ENCODE peak calls at places on chromosomes 16 and 17, in six cellular contexts. One of them, this sample, is unnamed.

GRCh38 chr16:71855937-71856662 is 10.3 kb downstream of the ATXN1L start:
- DNase-seq in COLO829: no peak
- DNase-seq in stimulated activated effector memory CD8-positive, alpha-beta T cell treated with anti-CD3 and anti-CD28 coated beads, Interleukin-12 subunit alpha, Interleukin-12 subunit beta, amount 100 ng/mL, for 72 hours: peak
- DNase-seq in HEK293T: no peak
- DNase-seq in CD4-positive, CD25-positive, alpha-beta regulatory T cell: no peak
- DNase-seq in AML-193: no peak
- DNase-seq in this sample: no peak

GRCh38 chr17:40312131-40312731 is 3.3 kb downstream of the RARA start:
- DNase-seq in HEK293T: no peak
- DNase-seq in COLO829: no peak
- DNase-seq in AML-193: no peak
- DNase-seq in CD4-positive, CD25-positive, alpha-beta regulatory T cell: no peak
- DNase-seq in stimulated activated effector memory CD8-positive, alpha-beta T cell treated with anti-CD3 and anti-CD28 coated beads, Interleukin-12 subunit alpha, Interleukin-12 subunit beta, amount 100 ng/mL, for 72 hours: no peak
- DNase-seq in this sample: peak

GRCh38 chr17:13182450-13182849 is 164.6 kb upstream of the ELAC2 start:
- DNase-seq in stimulated activated effector memory CD8-positive, alpha-beta T cell treated with anti-CD3 and anti-CD28 coated beads, Interleukin-12 subunit alpha, Interleukin-12 subunit beta, amount 100 ng/mL, for 72 hours: no peak
- DNase-seq in AML-193: no peak
- DNase-seq in COLO829: no peak
- DNase-seq in HEK293T: no peak
- DNase-seq in CD4-positive, CD25-positive, alpha-beta regulatory T cell: no peak
- DNase-seq in this sample: no peak

GRCh38 chr17:20127660-20128413 is 118.7 kb downstream of the SPECC1 start:
- DNase-seq in COLO829: no peak
- DNase-seq in HEK293T: no peak
- DNase-seq in stimulated activated effector memory CD8-positive, alpha-beta T cell treated with anti-CD3 and anti-CD28 coated beads, Interleukin-12 subunit alpha, Interleukin-12 subunit beta, amount 100 ng/mL, for 72 hours: no peak
- DNase-seq in CD4-positive, CD25-positive, alpha-beta regulatory T cell: no peak
- DNase-seq in AML-193: no peak
- DNase-seq in this sample: no peak

GRCh38 chr17:44272321-44272951 is 4.5 kb upstream of the SLC4A1 start:
- DNase-seq in AML-193: no peak
- DNase-seq in CD4-positive, CD25-positive, alpha-beta regulatory T cell: no peak
- DNase-seq in COLO829: no peak
- DNase-seq in stimulated activated effector memory CD8-positive, alpha-beta T cell treated with anti-CD3 and anti-CD28 coated beads, Interleukin-12 subunit alpha, Interleukin-12 subunit beta, amount 100 ng/mL, for 72 hours: no peak
- DNase-seq in HEK293T: no peak
- DNase-seq in this sample: no peak

GRCh38 chr16:51807551-51807950 is 656.5 kb upstream of the SALL1 start:
- DNase-seq in HEK293T: no peak
- DNase-seq in COLO829: no peak
- DNase-seq in stimulated activated effector memory CD8-positive, alpha-beta T cell treated with anti-CD3 and anti-CD28 coated beads, Interleukin-12 subunit alpha, Interleukin-12 subunit beta, amount 100 ng/mL, for 72 hours: no peak
- DNase-seq in AML-193: no peak
- DNase-seq in CD4-positive, CD25-positive, alpha-beta regulatory T cell: no peak
- DNase-seq in this sample: no peak

GRCh38 chr16:71834291-71834690 is 11.5 kb upstream of the ATXN1L start:
- DNase-seq in HEK293T: no peak
- DNase-seq in stimulated activated effector memory CD8-positive, alpha-beta T cell treated with anti-CD3 and anti-CD28 coated beads, Interleukin-12 subunit alpha, Interleukin-12 subunit beta, amount 100 ng/mL, for 72 hours: no peak
- DNase-seq in CD4-positive, CD25-positive, alpha-beta regulatory T cell: no peak
- DNase-seq in COLO829: no peak
- DNase-seq in AML-193: no peak
- DNase-seq in this sample: no peak

GRCh38 chr17:41211845-41212466 is 14.5 kb upstream of the KRTAP9-2 start:
- DNase-seq in AML-193: no peak
- DNase-seq in COLO829: no peak
- DNase-seq in stimulated activated effector memory CD8-positive, alpha-beta T cell treated with anti-CD3 and anti-CD28 coated beads, Interleukin-12 subunit alpha, Interleukin-12 subunit beta, amount 100 ng/mL, for 72 hours: no peak
- DNase-seq in HEK293T: no peak
- DNase-seq in CD4-positive, CD25-positive, alpha-beta regulatory T cell: no peak
- DNase-seq in this sample: no peak

GRCh38 chr16:53085539-53086450 is 31.0 kb downstream of the CHD9 start:
- DNase-seq in COLO829: no peak
- DNase-seq in AML-193: no peak
- DNase-seq in HEK293T: no peak
- DNase-seq in CD4-positive, CD25-positive, alpha-beta regulatory T cell: no peak
- DNase-seq in stimulated activated effector memory CD8-positive, alpha-beta T cell treated with anti-CD3 and anti-CD28 coated beads, Interleukin-12 subunit alpha, Interleukin-12 subunit beta, amount 100 ng/mL, for 72 hours: no peak
- DNase-seq in this sample: no peak

GRCh38 chr17:18921912-18922451 is 30.0 kb upstream of the SLC5A10 start:
- DNase-seq in COLO829: peak
- DNase-seq in CD4-positive, CD25-positive, alpha-beta regulatory T cell: no peak
- DNase-seq in stimulated activated effector memory CD8-positive, alpha-beta T cell treated with anti-CD3 and anti-CD28 coated beads, Interleukin-12 subunit alpha, Interleukin-12 subunit beta, amount 100 ng/mL, for 72 hours: no peak
- DNase-seq in HEK293T: no peak
- DNase-seq in AML-193: no peak
- DNase-seq in this sample: no peak

GRCh38 chr17:46053911-46054534 is 55.0 kb downstream of the STH start:
- DNase-seq in CD4-positive, CD25-positive, alpha-beta regulatory T cell: no peak
- DNase-seq in stimulated activated effector memory CD8-positive, alpha-beta T cell treated with anti-CD3 and anti-CD28 coated beads, Interleukin-12 subunit alpha, Interleukin-12 subunit beta, amount 100 ng/mL, for 72 hours: no peak
- DNase-seq in AML-193: no peak
- DNase-seq in COLO829: no peak
- DNase-seq in HEK293T: no peak
- DNase-seq in this sample: no peak

GRCh38 chr17:67947325-67947813 is 48.9 kb downstream of the C17orf58 start:
- DNase-seq in AML-193: no peak
- DNase-seq in stimulated activated effector memory CD8-positive, alpha-beta T cell treated with anti-CD3 and anti-CD28 coated beads, Interleukin-12 subunit alpha, Interleukin-12 subunit beta, amount 100 ng/mL, for 72 hours: no peak
- DNase-seq in HEK293T: no peak
- DNase-seq in CD4-positive, CD25-positive, alpha-beta regulatory T cell: no peak
- DNase-seq in COLO829: no peak
- DNase-seq in this sample: no peak

GRCh38 chr16:66927918-66928649 is 2.7 kb upstream of the RRAD start:
- DNase-seq in HEK293T: no peak
- DNase-seq in CD4-positive, CD25-positive, alpha-beta regulatory T cell: no peak
- DNase-seq in COLO829: no peak
- DNase-seq in stimulated activated effector memory CD8-positive, alpha-beta T cell treated with anti-CD3 and anti-CD28 coated beads, Interleukin-12 subunit alpha, Interleukin-12 subunit beta, amount 100 ng/mL, for 72 hours: no peak
- DNase-seq in AML-193: no peak
- DNase-seq in this sample: no peak

GRCh38 chr17:79835470-79835899 is 3.8 kb downstream of the CBX4 start:
- DNase-seq in AML-193: no peak
- DNase-seq in CD4-positive, CD25-positive, alpha-beta regulatory T cell: no peak
- DNase-seq in HEK293T: no peak
- DNase-seq in stimulated activated effector memory CD8-positive, alpha-beta T cell treated with anti-CD3 and anti-CD28 coated beads, Interleukin-12 subunit alpha, Interleukin-12 subunit beta, amount 100 ng/mL, for 72 hours: no peak
- DNase-seq in COLO829: no peak
- DNase-seq in this sample: peak

GRCh38 chr17:76076765-76077581 is 2.0 kb upstream of the ZACN start:
- DNase-seq in AML-193: no peak
- DNase-seq in stimulated activated effector memory CD8-positive, alpha-beta T cell treated with anti-CD3 and anti-CD28 coated beads, Interleukin-12 subunit alpha, Interleukin-12 subunit beta, amount 100 ng/mL, for 72 hours: no peak
- DNase-seq in HEK293T: no peak
- DNase-seq in COLO829: no peak
- DNase-seq in CD4-positive, CD25-positive, alpha-beta regulatory T cell: peak
- DNase-seq in this sample: peak

GRCh38 chr17:55859518-55859917 is 108.7 kb downstream of the PCTP start:
- DNase-seq in CD4-positive, CD25-positive, alpha-beta regulatory T cell: no peak
- DNase-seq in COLO829: no peak
- DNase-seq in AML-193: no peak
- DNase-seq in stimulated activated effector memory CD8-positive, alpha-beta T cell treated with anti-CD3 and anti-CD28 coated beads, Interleukin-12 subunit alpha, Interleukin-12 subunit beta, amount 100 ng/mL, for 72 hours: no peak
- DNase-seq in HEK293T: no peak
- DNase-seq in this sample: no peak

GRCh38 chr17:8386841-8387240 is 3.8 kb upstream of the RPL26 start:
- DNase-seq in CD4-positive, CD25-positive, alpha-beta regulatory T cell: no peak
- DNase-seq in HEK293T: no peak
- DNase-seq in stimulated activated effector memory CD8-positive, alpha-beta T cell treated with anti-CD3 and anti-CD28 coated beads, Interleukin-12 subunit alpha, Interleukin-12 subunit beta, amount 100 ng/mL, for 72 hours: no peak
- DNase-seq in COLO829: no peak
- DNase-seq in AML-193: no peak
- DNase-seq in this sample: no peak

GRCh38 chr16:55815320-55815719 is 17.6 kb downstream of the CES1 start:
- DNase-seq in HEK293T: no peak
- DNase-seq in CD4-positive, CD25-positive, alpha-beta regulatory T cell: no peak
- DNase-seq in stimulated activated effector memory CD8-positive, alpha-beta T cell treated with anti-CD3 and anti-CD28 coated beads, Interleukin-12 subunit alpha, Interleukin-12 subunit beta, amount 100 ng/mL, for 72 hours: no peak
- DNase-seq in AML-193: no peak
- DNase-seq in COLO829: no peak
- DNase-seq in this sample: no peak

GRCh38 chr17:81052199-81052997 is 17.4 kb downstream of the BAIAP2 start:
- DNase-seq in AML-193: no peak
- DNase-seq in COLO829: no peak
- DNase-seq in HEK293T: no peak
- DNase-seq in stimulated activated effector memory CD8-positive, alpha-beta T cell treated with anti-CD3 and anti-CD28 coated beads, Interleukin-12 subunit alpha, Interleukin-12 subunit beta, amount 100 ng/mL, for 72 hours: no peak
- DNase-seq in CD4-positive, CD25-positive, alpha-beta regulatory T cell: no peak
- DNase-seq in this sample: no peak

GRCh38 chr16:69313469-69313868 is 2.3 kb downstream of the VPS4A start:
- DNase-seq in HEK293T: no peak
- DNase-seq in CD4-positive, CD25-positive, alpha-beta regulatory T cell: no peak
- DNase-seq in COLO829: no peak
- DNase-seq in AML-193: no peak
- DNase-seq in stimulated activated effector memory CD8-positive, alpha-beta T cell treated with anti-CD3 and anti-CD28 coated beads, Interleukin-12 subunit alpha, Interleukin-12 subunit beta, amount 100 ng/mL, for 72 hours: no peak
- DNase-seq in this sample: no peak

GRCh38 chr17:61322316-61323014 is 77.2 kb upstream of the TBX2 start:
- DNase-seq in COLO829: no peak
- DNase-seq in stimulated activated effector memory CD8-positive, alpha-beta T cell treated with anti-CD3 and anti-CD28 coated beads, Interleukin-12 subunit alpha, Interleukin-12 subunit beta, amount 100 ng/mL, for 72 hours: no peak
- DNase-seq in CD4-positive, CD25-positive, alpha-beta regulatory T cell: no peak
- DNase-seq in AML-193: no peak
- DNase-seq in HEK293T: no peak
- DNase-seq in this sample: no peak

GRCh38 chr16:63289834-63290460 is 1253.7 kb upstream of the CDH8 start:
- DNase-seq in HEK293T: peak
- DNase-seq in COLO829: peak
- DNase-seq in stimulated activated effector memory CD8-positive, alpha-beta T cell treated with anti-CD3 and anti-CD28 coated beads, Interleukin-12 subunit alpha, Interleukin-12 subunit beta, amount 100 ng/mL, for 72 hours: no peak
- DNase-seq in CD4-positive, CD25-positive, alpha-beta regulatory T cell: no peak
- DNase-seq in AML-193: peak
- DNase-seq in this sample: peak

GRCh38 chr17:1957037-1957436 is 68.1 kb downstream of the RTN4RL1 start:
- DNase-seq in HEK293T: no peak
- DNase-seq in AML-193: no peak
- DNase-seq in COLO829: no peak
- DNase-seq in stimulated activated effector memory CD8-positive, alpha-beta T cell treated with anti-CD3 and anti-CD28 coated beads, Interleukin-12 subunit alpha, Interleukin-12 subunit beta, amount 100 ng/mL, for 72 hours: no peak
- DNase-seq in CD4-positive, CD25-positive, alpha-beta regulatory T cell: no peak
- DNase-seq in this sample: no peak

GRCh38 chr16:56851671-56852400 is 13.2 kb upstream of the SLC12A3 start:
- DNase-seq in CD4-positive, CD25-positive, alpha-beta regulatory T cell: no peak
- DNase-seq in HEK293T: no peak
- DNase-seq in AML-193: no peak
- DNase-seq in stimulated activated effector memory CD8-positive, alpha-beta T cell treated with anti-CD3 and anti-CD28 coated beads, Interleukin-12 subunit alpha, Interleukin-12 subunit beta, amount 100 ng/mL, for 72 hours: no peak
- DNase-seq in COLO829: no peak
- DNase-seq in this sample: peak

GRCh38 chr16:58046936-58047335 is 21.4 kb downstream of the MMP15 start:
- DNase-seq in stimulated activated effector memory CD8-positive, alpha-beta T cell treated with anti-CD3 and anti-CD28 coated beads, Interleukin-12 subunit alpha, Interleukin-12 subunit beta, amount 100 ng/mL, for 72 hours: no peak
- DNase-seq in HEK293T: no peak
- DNase-seq in AML-193: no peak
- DNase-seq in CD4-positive, CD25-positive, alpha-beta regulatory T cell: no peak
- DNase-seq in COLO829: no peak
- DNase-seq in this sample: no peak

GRCh38 chr17:3448059-3448630 is 14.5 kb upstream of the OR1E2 start:
- DNase-seq in CD4-positive, CD25-positive, alpha-beta regulatory T cell: no peak
- DNase-seq in HEK293T: no peak
- DNase-seq in AML-193: no peak
- DNase-seq in stimulated activated effector memory CD8-positive, alpha-beta T cell treated with anti-CD3 and anti-CD28 coated beads, Interleukin-12 subunit alpha, Interleukin-12 subunit beta, amount 100 ng/mL, for 72 hours: no peak
- DNase-seq in COLO829: peak
- DNase-seq in this sample: no peak

GRCh38 chr16:86067516-86067915 is 168.6 kb downstream of the IRF8 start:
- DNase-seq in stimulated activated effector memory CD8-positive, alpha-beta T cell treated with anti-CD3 and anti-CD28 coated beads, Interleukin-12 subunit alpha, Interleukin-12 subunit beta, amount 100 ng/mL, for 72 hours: no peak
- DNase-seq in AML-193: no peak
- DNase-seq in CD4-positive, CD25-positive, alpha-beta regulatory T cell: no peak
- DNase-seq in COLO829: no peak
- DNase-seq in HEK293T: no peak
- DNase-seq in this sample: no peak

GRCh38 chr17:75308732-75309629 is 19.7 kb upstream of the SLC25A19 start:
- DNase-seq in COLO829: no peak
- DNase-seq in stimulated activated effector memory CD8-positive, alpha-beta T cell treated with anti-CD3 and anti-CD28 coated beads, Interleukin-12 subunit alpha, Interleukin-12 subunit beta, amount 100 ng/mL, for 72 hours: no peak
- DNase-seq in HEK293T: no peak
- DNase-seq in CD4-positive, CD25-positive, alpha-beta regulatory T cell: no peak
- DNase-seq in AML-193: no peak
- DNase-seq in this sample: no peak

GRCh38 chr17:2852211-2852610 is 56.0 kb downstream of the RAP1GAP2 start:
- DNase-seq in CD4-positive, CD25-positive, alpha-beta regulatory T cell: no peak
- DNase-seq in HEK293T: no peak
- DNase-seq in AML-193: peak
- DNase-seq in COLO829: no peak
- DNase-seq in stimulated activated effector memory CD8-positive, alpha-beta T cell treated with anti-CD3 and anti-CD28 coated beads, Interleukin-12 subunit alpha, Interleukin-12 subunit beta, amount 100 ng/mL, for 72 hours: no peak
- DNase-seq in this sample: no peak

GRCh38 chr17:56834380-56835258 is 668 bp downstream of the DGKE start:
- DNase-seq in AML-193: no peak
- DNase-seq in CD4-positive, CD25-positive, alpha-beta regulatory T cell: peak
- DNase-seq in COLO829: no peak
- DNase-seq in HEK293T: peak
- DNase-seq in stimulated activated effector memory CD8-positive, alpha-beta T cell treated with anti-CD3 and anti-CD28 coated beads, Interleukin-12 subunit alpha, Interleukin-12 subunit beta, amount 100 ng/mL, for 72 hours: peak
- DNase-seq in this sample: peak

GRCh38 chr16:69166946-69167930 is 19.7 kb upstream of the SNTB2 start:
- DNase-seq in COLO829: peak
- DNase-seq in stimulated activated effector memory CD8-positive, alpha-beta T cell treated with anti-CD3 and anti-CD28 coated beads, Interleukin-12 subunit alpha, Interleukin-12 subunit beta, amount 100 ng/mL, for 72 hours: no peak
- DNase-seq in CD4-positive, CD25-positive, alpha-beta regulatory T cell: no peak
- DNase-seq in HEK293T: no peak
- DNase-seq in AML-193: no peak
- DNase-seq in this sample: no peak

GRCh38 chr17:2203818-2204217 is 99.8 kb downstream of the SMG6 start:
- DNase-seq in COLO829: no peak
- DNase-seq in stimulated activated effector memory CD8-positive, alpha-beta T cell treated with anti-CD3 and anti-CD28 coated beads, Interleukin-12 subunit alpha, Interleukin-12 subunit beta, amount 100 ng/mL, for 72 hours: no peak
- DNase-seq in HEK293T: no peak
- DNase-seq in AML-193: no peak
- DNase-seq in CD4-positive, CD25-positive, alpha-beta regulatory T cell: no peak
- DNase-seq in this sample: no peak

GRCh38 chr16:49463529-49463928 is 89.9 kb downstream of the C16orf78 start:
- DNase-seq in stimulated activated effector memory CD8-positive, alpha-beta T cell treated with anti-CD3 and anti-CD28 coated beads, Interleukin-12 subunit alpha, Interleukin-12 subunit beta, amount 100 ng/mL, for 72 hours: no peak
- DNase-seq in HEK293T: no peak
- DNase-seq in CD4-positive, CD25-positive, alpha-beta regulatory T cell: peak
- DNase-seq in AML-193: no peak
- DNase-seq in COLO829: no peak
- DNase-seq in this sample: no peak

GRCh38 chr16:70460737-70461261 is 6.4 kb downstream of the FCSK start:
- DNase-seq in stimulated activated effector memory CD8-positive, alpha-beta T cell treated with anti-CD3 and anti-CD28 coated beads, Interleukin-12 subunit alpha, Interleukin-12 subunit beta, amount 100 ng/mL, for 72 hours: no peak
- DNase-seq in COLO829: no peak
- DNase-seq in AML-193: no peak
- DNase-seq in CD4-positive, CD25-positive, alpha-beta regulatory T cell: no peak
- DNase-seq in HEK293T: no peak
- DNase-seq in this sample: no peak

GRCh38 chr16:85151603-85152413 is 39.5 kb upstream of the CIBAR2 start:
- DNase-seq in stimulated activated effector memory CD8-positive, alpha-beta T cell treated with anti-CD3 and anti-CD28 coated beads, Interleukin-12 subunit alpha, Interleukin-12 subunit beta, amount 100 ng/mL, for 72 hours: no peak
- DNase-seq in AML-193: no peak
- DNase-seq in COLO829: peak
- DNase-seq in HEK293T: no peak
- DNase-seq in CD4-positive, CD25-positive, alpha-beta regulatory T cell: no peak
- DNase-seq in this sample: no peak

GRCh38 chr16:57736419-57737281 is 1.1 kb downstream of the KATNB1 start:
- DNase-seq in AML-193: peak
- DNase-seq in COLO829: peak
- DNase-seq in stimulated activated effector memory CD8-positive, alpha-beta T cell treated with anti-CD3 and anti-CD28 coated beads, Interleukin-12 subunit alpha, Interleukin-12 subunit beta, amount 100 ng/mL, for 72 hours: no peak
- DNase-seq in CD4-positive, CD25-positive, alpha-beta regulatory T cell: peak
- DNase-seq in HEK293T: peak
- DNase-seq in this sample: peak

GRCh38 chr17:58527306-58527705 is 12.9 kb upstream of the MTMR4 start:
- DNase-seq in stimulated activated effector memory CD8-positive, alpha-beta T cell treated with anti-CD3 and anti-CD28 coated beads, Interleukin-12 subunit alpha, Interleukin-12 subunit beta, amount 100 ng/mL, for 72 hours: no peak
- DNase-seq in AML-193: peak
- DNase-seq in HEK293T: no peak
- DNase-seq in CD4-positive, CD25-positive, alpha-beta regulatory T cell: no peak
- DNase-seq in COLO829: no peak
- DNase-seq in this sample: no peak

GRCh38 chr16:20938426-20938825 is 37.9 kb downstream of the LYRM1 start:
- DNase-seq in HEK293T: no peak
- DNase-seq in stimulated activated effector memory CD8-positive, alpha-beta T cell treated with anti-CD3 and anti-CD28 coated beads, Interleukin-12 subunit alpha, Interleukin-12 subunit beta, amount 100 ng/mL, for 72 hours: no peak
- DNase-seq in AML-193: peak
- DNase-seq in COLO829: no peak
- DNase-seq in CD4-positive, CD25-positive, alpha-beta regulatory T cell: no peak
- DNase-seq in this sample: no peak